ENCODE peak calls at places on chromosome 11, in six cellular contexts. One of them, this sample, is unnamed.

GRCh38 chr11:66015094-66015881 is 3.5 kb downstream of the CST6 start:
- DNase-seq in stimulated activated CD4-positive, alpha-beta T cell treated with anti-CD3 and anti-CD28 coated beads, Interleukin-1b, Interleukin-23, amount 100 ng/mL, for 1 hour: no peak
- DNase-seq in GM18507: no peak
- DNase-seq in coronary artery: peak
- DNase-seq in cardiac septum: peak
- DNase-seq in hypothalamus: no peak
- DNase-seq in this sample: no peak

GRCh38 chr11:111586305-111586915 is 15.8 kb upstream of the SIK2 start:
- DNase-seq in cardiac septum: no peak
- DNase-seq in stimulated activated CD4-positive, alpha-beta T cell treated with anti-CD3 and anti-CD28 coated beads, Interleukin-1b, Interleukin-23, amount 100 ng/mL, for 1 hour: peak
- DNase-seq in coronary artery: no peak
- DNase-seq in hypothalamus: no peak
- DNase-seq in GM18507: no peak
- DNase-seq in this sample: peak

GRCh38 chr11:74818283-74818946 is 69.8 kb downstream of the RNF169 start:
- DNase-seq in coronary artery: no peak
- DNase-seq in stimulated activated CD4-positive, alpha-beta T cell treated with anti-CD3 and anti-CD28 coated beads, Interleukin-1b, Interleukin-23, amount 100 ng/mL, for 1 hour: no peak
- DNase-seq in GM18507: no peak
- DNase-seq in hypothalamus: no peak
- DNase-seq in cardiac septum: no peak
- DNase-seq in this sample: no peak

GRCh38 chr11:122139595-122139866 is 23.5 kb upstream of the BLID start:
- DNase-seq in cardiac septum: no peak
- DNase-seq in stimulated activated CD4-positive, alpha-beta T cell treated with anti-CD3 and anti-CD28 coated beads, Interleukin-1b, Interleukin-23, amount 100 ng/mL, for 1 hour: no peak
- DNase-seq in GM18507: no peak
- DNase-seq in hypothalamus: no peak
- DNase-seq in coronary artery: no peak
- DNase-seq in this sample: no peak

GRCh38 chr11:69153661-69154060 is 2.1 kb upstream of the SMIM38 start:
- DNase-seq in hypothalamus: no peak
- DNase-seq in cardiac septum: no peak
- DNase-seq in coronary artery: no peak
- DNase-seq in stimulated activated CD4-positive, alpha-beta T cell treated with anti-CD3 and anti-CD28 coated beads, Interleukin-1b, Interleukin-23, amount 100 ng/mL, for 1 hour: no peak
- DNase-seq in GM18507: no peak
- DNase-seq in this sample: no peak

GRCh38 chr11:203945-204586 is 3.1 kb downstream of the BET1L start:
- DNase-seq in cardiac septum: peak
- DNase-seq in GM18507: no peak
- DNase-seq in hypothalamus: no peak
- DNase-seq in stimulated activated CD4-positive, alpha-beta T cell treated with anti-CD3 and anti-CD28 coated beads, Interleukin-1b, Interleukin-23, amount 100 ng/mL, for 1 hour: no peak
- DNase-seq in coronary artery: peak
- DNase-seq in this sample: no peak

GRCh38 chr11:119937412-119937811 is 200.5 kb downstream of the TRIM29 start:
- DNase-seq in hypothalamus: no peak
- DNase-seq in GM18507: no peak
- DNase-seq in coronary artery: no peak
- DNase-seq in cardiac septum: no peak
- DNase-seq in stimulated activated CD4-positive, alpha-beta T cell treated with anti-CD3 and anti-CD28 coated beads, Interleukin-1b, Interleukin-23, amount 100 ng/mL, for 1 hour: no peak
- DNase-seq in this sample: no peak

GRCh38 chr11:10695821-10696220 is 2.3 kb upstream of the IRAG1 start:
- DNase-seq in coronary artery: no peak
- DNase-seq in cardiac septum: no peak
- DNase-seq in stimulated activated CD4-positive, alpha-beta T cell treated with anti-CD3 and anti-CD28 coated beads, Interleukin-1b, Interleukin-23, amount 100 ng/mL, for 1 hour: no peak
- DNase-seq in hypothalamus: no peak
- DNase-seq in GM18507: no peak
- DNase-seq in this sample: no peak

GRCh38 chr11:20604864-20605601 is 5.6 kb downstream of the SLC6A5 start:
- DNase-seq in coronary artery: no peak
- DNase-seq in cardiac septum: no peak
- DNase-seq in hypothalamus: no peak
- DNase-seq in stimulated activated CD4-positive, alpha-beta T cell treated with anti-CD3 and anti-CD28 coated beads, Interleukin-1b, Interleukin-23, amount 100 ng/mL, for 1 hour: no peak
- DNase-seq in GM18507: no peak
- DNase-seq in this sample: no peak

GRCh38 chr11:108009497-108010360 is 1.0 kb downstream of the CUL5 start:
- DNase-seq in GM18507: no peak
- DNase-seq in stimulated activated CD4-positive, alpha-beta T cell treated with anti-CD3 and anti-CD28 coated beads, Interleukin-1b, Interleukin-23, amount 100 ng/mL, for 1 hour: no peak
- DNase-seq in hypothalamus: no peak
- DNase-seq in cardiac septum: no peak
- DNase-seq in coronary artery: no peak
- DNase-seq in this sample: no peak

GRCh38 chr11:121535122-121535796 is 82.5 kb upstream of the SORL1-AS1 start:
- DNase-seq in stimulated activated CD4-positive, alpha-beta T cell treated with anti-CD3 and anti-CD28 coated beads, Interleukin-1b, Interleukin-23, amount 100 ng/mL, for 1 hour: no peak
- DNase-seq in hypothalamus: no peak
- DNase-seq in coronary artery: no peak
- DNase-seq in cardiac septum: no peak
- DNase-seq in GM18507: no peak
- DNase-seq in this sample: peak